ENCODE peak calls at places on chromosomes 4 and X, in four cellular contexts. U is HepG2, M is K562, Q is WTC11. O is an unnamed sample.

GRCh38 chr4:17597517-17597916 is 16.9 kb upstream of the MED28 start:
- DNase-seq in U (no peak), M (no peak), Q (no peak), O (no peak)

GRCh38 chrX:10240918-10241317 is 84.1 kb downstream of the CLCN4 start:
- DNase-seq in U (no peak), M (no peak), Q (no peak), O (no peak)

GRCh38 chr4:133808151-133808550 is 393.4 kb downstream of the PABPC4L start:
- DNase-seq in U (no peak), M (no peak), Q (no peak), O (no peak)

GRCh38 chr4:128630881-128631280 is 178.6 kb upstream of the JADE1 start:
- DNase-seq in U (no peak), M (no peak), Q (no peak), O (no peak)

GRCh38 chr4:151324449-151325319 is 721 bp downstream of the SH3D19 start:
- DNase-seq in U (peak), M (peak), Q (peak), O (peak)

GRCh38 chr4:93065790-93066189 is 762.0 kb downstream of the GRID2 start:
- DNase-seq in U (no peak), M (no peak), Q (no peak), O (no peak)

GRCh38 chr4:81084029-81084428 is 53.5 kb downstream of the BMP3 start:
- DNase-seq in U (peak), M (no peak), Q (no peak), O (no peak)

GRCh38 chr4:87038837-87039715 is 104.3 kb downstream of the AFF1 start:
- DNase-seq in U (no peak), M (no peak), Q (peak), O (peak)

GRCh38 chrX:112087545-112087944 is 5.0 kb upstream of the TRPC5 start:
- DNase-seq in U (no peak), M (no peak), Q (no peak), O (no peak)

GRCh38 chrX:107273795-107274194 is 67.4 kb downstream of the DNAAF6 start:
- DNase-seq in U (no peak), M (no peak), Q (no peak), O (no peak)

DNA sequence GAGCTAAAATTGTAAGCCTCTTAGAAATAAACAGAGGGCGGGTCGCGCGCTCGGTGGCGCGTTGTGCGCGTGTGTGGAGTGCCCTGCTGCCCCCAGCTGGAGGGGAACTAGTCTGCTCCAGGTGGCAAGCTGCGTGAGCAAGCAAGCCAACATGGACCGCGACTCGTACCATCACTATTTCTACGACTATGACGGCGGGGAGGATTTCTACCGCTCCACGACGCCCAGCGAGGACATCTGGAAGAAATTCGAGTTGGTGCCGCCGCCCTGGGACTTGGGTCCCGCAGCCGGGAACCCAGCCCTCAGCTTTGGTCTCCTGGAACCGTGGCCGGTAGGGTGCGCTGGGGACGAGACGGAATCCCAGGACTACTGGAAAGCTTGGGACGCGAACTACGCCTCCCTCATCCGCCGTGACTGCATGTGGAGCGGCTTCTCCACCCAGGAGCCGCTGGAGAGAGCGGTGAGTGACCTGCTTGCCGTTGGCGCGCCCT is 66.1 kb downstream of the DNAAF6 start:
- DNase-seq in U (no peak), M (no peak), Q (peak), O (peak)
- TF ChIP-seq HMGXB4 in U (peak), M (no peak), Q (peak), O (no peak)

DNA sequence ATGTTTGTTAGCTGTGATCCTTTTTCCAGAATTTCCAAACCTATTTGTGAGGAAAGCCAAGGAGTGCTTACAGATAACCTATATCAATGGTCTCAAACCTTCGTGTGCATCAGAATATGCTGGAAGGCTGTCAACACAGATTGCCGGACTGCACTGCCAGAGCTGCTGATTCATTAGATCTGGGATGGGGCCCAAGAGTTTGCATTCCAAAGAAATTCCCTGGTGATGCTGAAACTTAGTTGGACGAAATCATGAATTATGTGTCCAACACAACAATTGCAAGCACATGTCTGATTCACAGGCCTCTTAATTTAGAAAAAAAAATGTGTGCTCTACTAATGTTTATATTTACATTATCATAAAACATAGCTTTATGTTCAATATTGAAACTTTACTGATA is 544.0 kb upstream of the AMOT start:
- DNase-seq in U (no peak), M (no peak), Q (no peak), O (no peak)
- TF ChIP-seq HMGXB4 in U (no peak), M (no peak), Q (no peak), O (no peak)

DNA sequence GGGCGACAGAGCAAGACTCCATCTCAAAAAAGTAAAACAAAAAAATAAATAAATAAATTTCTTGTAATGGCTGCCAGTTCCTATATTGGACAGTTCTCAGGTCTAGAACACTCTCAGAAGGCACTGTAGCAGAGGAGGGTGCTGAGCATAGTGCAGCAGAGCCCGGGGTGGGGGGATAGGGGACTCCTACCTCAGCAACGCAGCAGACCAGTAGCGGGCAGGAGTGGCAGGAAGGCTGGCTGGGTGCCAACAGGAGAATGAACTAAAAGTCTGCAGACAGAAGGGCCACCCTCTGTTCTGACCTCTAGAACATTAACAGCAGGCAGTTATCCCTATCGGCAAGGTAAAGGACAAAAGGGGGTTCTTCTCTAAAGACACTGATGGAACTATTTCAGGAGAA is 20.2 kb downstream of the PDK3 start:
- DNase-seq in U (no peak), M (no peak), Q (no peak), O (no peak)
- TF ChIP-seq HMGXB4 in U (no peak), M (no peak), Q (no peak), O (no peak)

GRCh38 chr4:121932212-121932974 is 19.5 kb downstream of the TRPC3 start:
- DNase-seq in U (no peak), M (no peak), Q (no peak), O (no peak)
- TF ChIP-seq HMGXB4 in U (no peak), M (no peak), Q (no peak), O (no peak)

GRCh38 chrX:139120760-139121159 is 409.2 kb upstream of the FGF13 start:
- DNase-seq in U (no peak), M (no peak), Q (no peak), O (no peak)
- TF ChIP-seq HMGXB4 in U (no peak), M (no peak), Q (no peak), O (no peak)